ENCODE peak calls at places on chromosomes 2 and 18, in four cellular contexts. W is H1, N is K562, L is HepG2. R is an unnamed sample.

GRCh38 chr2:9675369-9676351 is 44.9 kb upstream of the YWHAQ start:
- DNase-seq in W (peak; percentile 50), N (no peak), L (no peak), R (peak; percentile 62)

GRCh38 chr2:136024185-136024584 is 38.8 kb upstream of the DARS1 start:
- DNase-seq in W (no peak), N (no peak), L (no peak), R (no peak)

GRCh38 chr2:227462972-227463931 is 8.7 kb upstream of the AGFG1 start:
- DNase-seq in W (no peak), N (no peak), L (no peak), R (no peak)

GRCh38 chr2:240574386-240575100 is 6.3 kb downstream of the RNPEPL1 start:
- DNase-seq in W (no peak), N (no peak), L (no peak), R (no peak)

GRCh38 chr2:69848186-69848790 is 18.8 kb downstream of the GMCL1 start:
- DNase-seq in W (no peak), N (no peak), L (no peak), R (no peak)

GRCh38 chr18:49812321-49813070 is 837 bp downstream of the ACAA2 start:
- DNase-seq in W (no peak), N (no peak), L (no peak), R (peak; percentile 54)

GRCh38 chr18:51998711-51999110 is 341.3 kb upstream of the DCC start:
- DNase-seq in W (no peak), N (no peak), L (no peak), R (no peak)

GRCh38 chr2:99085400-99085799 is 56.1 kb upstream of the C2orf15 start:
- DNase-seq in W (no peak), N (no peak), L (peak; percentile 20), R (no peak)

GRCh38 chr2:40371525-40372277 is 80.2 kb downstream of the SLC8A1 start:
- DNase-seq in W (peak; percentile 2), N (no peak), L (no peak), R (no peak)

GRCh38 chr2:43519711-43520221 is 76.1 kb downstream of the THADA start:
- DNase-seq in W (no peak), N (no peak), L (no peak), R (peak; percentile 83)

GRCh38 chr2:133377599-133377998 is 190.7 kb downstream of the NCKAP5 start:
- DNase-seq in W (peak; percentile 2), N (no peak), L (no peak), R (no peak)

GRCh38 chr18:61764381-61764780 is 128.4 kb downstream of the RNF152 start:
- DNase-seq in W (no peak), N (no peak), L (no peak), R (no peak)

GRCh38 chr2:108396845-108397244 is 19.1 kb downstream of the SULT1C4 start:
- DNase-seq in W (no peak), N (no peak), L (peak; percentile 57), R (peak; percentile 52)

GRCh38 chr2:239884051-239884405 is 141.1 kb downstream of the NDUFA10 start:
- DNase-seq in W (no peak), N (no peak), L (no peak), R (no peak)

GRCh38 chr2:164669291-164669690 is 48.0 kb upstream of the GRB14 start:
- DNase-seq in W (no peak), N (no peak), L (no peak), R (no peak)

GRCh38 chr18:54434453-54434852 is 76.7 kb downstream of the C18orf54 start:
- DNase-seq in W (no peak), N (no peak), L (no peak), R (no peak)

GRCh38 chr2:186101603-186102002 is 363.0 kb downstream of the FSIP2 start:
- DNase-seq in W (no peak), N (no peak), L (no peak), R (peak; percentile 73)

DNA sequence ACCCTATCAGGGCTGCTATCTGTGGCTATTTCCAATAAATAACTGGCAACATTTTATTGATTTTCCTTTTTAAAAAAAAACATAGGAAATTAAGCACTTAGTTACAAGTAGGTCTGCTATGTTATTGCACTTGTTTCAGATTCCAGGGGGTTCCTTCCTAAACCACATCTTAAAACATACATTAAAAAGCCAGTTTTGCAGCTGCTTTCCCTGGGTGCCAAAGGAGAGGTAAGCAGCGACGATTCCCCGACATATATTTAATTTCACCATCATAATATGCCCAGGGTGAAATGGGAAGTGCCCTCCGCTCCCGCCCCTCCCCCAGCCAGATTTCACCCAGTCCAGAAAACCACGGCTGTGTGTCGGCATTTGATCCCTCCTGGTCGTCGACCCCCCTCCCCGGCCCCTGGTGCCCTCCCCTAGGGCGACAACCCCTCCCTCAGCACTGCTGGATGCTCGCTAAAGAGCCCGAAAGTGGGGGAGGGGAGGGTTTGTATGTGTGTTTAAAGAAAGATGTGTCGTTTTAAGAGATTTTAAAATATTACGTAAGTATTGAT is 3.1 kb upstream of the BCL11A start:
- DNase-seq in W (no peak), N (no peak), L (no peak), R (no peak)
- TF ChIP-seq EZH2 in W (no peak), N (no peak), L (no peak), R (peak; percentile 28)

GRCh38 chr2:241818943-241819270 is 9.9 kb downstream of the NEU4 start:
- DNase-seq in W (no peak), N (no peak), L (peak; percentile 97), R (no peak)
- TF ChIP-seq JUN in W (no peak), N (no peak), L (peak; percentile 82), R (no peak)

GRCh38 chr2:66438498-66439290 is 3.8 kb downstream of the MEIS1 start:
- DNase-seq in W (no peak), N (no peak), L (no peak), R (peak; percentile 14)
- TF ChIP-seq EZH2 in W (no peak), N (no peak), L (no peak), R (no peak)

GRCh38 chr2:54103454-54104314 is 11.7 kb upstream of the ACYP2 start:
- DNase-seq in W (no peak), N (no peak), L (peak; percentile 79), R (peak; percentile 91)

GRCh38 chr2:54107903-54108615 is 7.4 kb upstream of the ACYP2 start:
- DNase-seq in W (no peak), N (no peak), L (no peak), R (no peak)

GRCh38 chr2:54109848-54110247 is 5.6 kb upstream of the ACYP2 start:
- DNase-seq in W (no peak), N (no peak), L (no peak), R (no peak)

GRCh38 chr2:54107455-54107764 is 8.0 kb upstream of the ACYP2 start:
- DNase-seq in W (no peak), N (no peak), L (no peak), R (no peak)

GRCh38 chr2:54106631-54107454 is 8.6 kb upstream of the ACYP2 start:
- DNase-seq in W (no peak), N (peak; percentile 20), L (peak; percentile 73), R (peak; percentile 69)
- TF ChIP-seq JUN in W (no peak), N (no peak), L (no peak), R (no peak)

GRCh38 chr18:48393776-48394175 is 15.4 kb downstream of the ZBTB7C start:
- DNase-seq in W (no peak), N (no peak), L (no peak), R (no peak)

GRCh38 chr18:48395646-48396045 is 13.5 kb downstream of the ZBTB7C start:
- DNase-seq in W (no peak), N (no peak), L (no peak), R (no peak)

GRCh38 chr18:48392266-48392665 is 16.9 kb downstream of the ZBTB7C start:
- DNase-seq in W (no peak), N (no peak), L (no peak), R (no peak)

GRCh38 chr18:48391863-48392262 is 17.3 kb downstream of the ZBTB7C start:
- DNase-seq in W (no peak), N (no peak), L (no peak), R (no peak)

DNA sequence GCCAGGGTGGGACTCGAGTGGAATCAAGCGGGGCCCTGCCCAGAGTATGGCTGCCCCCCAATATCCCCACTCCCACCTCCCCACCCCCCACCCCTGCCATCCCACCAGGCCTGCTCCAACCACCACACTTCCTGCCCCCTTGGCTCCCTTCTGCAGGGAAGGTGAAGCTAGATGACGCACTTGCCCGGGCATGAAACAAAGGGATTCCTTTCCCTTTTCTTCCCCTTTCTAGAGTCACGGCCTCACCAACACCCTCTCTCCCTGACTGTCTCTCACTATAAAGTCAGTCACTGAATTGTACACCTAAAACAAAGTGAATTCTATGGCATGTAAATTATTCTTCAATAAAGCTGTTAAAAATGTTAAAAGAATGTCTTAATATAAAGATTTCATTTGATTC is 16.0 kb downstream of the ZBTB7C start:
- DNase-seq in W (no peak), N (no peak), L (no peak), R (no peak)
- TF ChIP-seq EZH2 in W (no peak), N (no peak), L (no peak), R (no peak)

GRCh38 chr18:35786359-35787042 is 186.0 kb upstream of the RMP24 start:
- DNase-seq in W (no peak), N (no peak), L (no peak), R (no peak)
- TF ChIP-seq JUN in W (no peak), N (no peak), L (no peak), R (no peak)

R was measured in endothelial cell of umbilical vein.